ENCODE peak calls at places on chromosomes 1 and 21, in eight cellular contexts. One of them, this sample, is unnamed.

GRCh38 chr1:97581614-97582051 is 339.2 kb downstream of the DPYD start:
- DNase-seq in fibroblast of the aortic adventitia: peak; percentile 31
- DNase-seq in activated CD8-positive, alpha-beta T cell treated with anti-CD3 and anti-CD28 coated beads for 36 hours: no peak
- DNase-seq in stimulated activated naive CD4-positive, alpha-beta T cell: no peak
- DNase-seq in esophagus muscularis mucosa: no peak
- DNase-seq in GM04503: peak; percentile 31
- DNase-seq in cardiac muscle cell: no peak
- DNase-seq in mesothelial cell of epicardium: no peak
- DNase-seq in this sample: no peak

GRCh38 chr1:41765109-41765655 is 153.5 kb downstream of the HIVEP3 start:
- DNase-seq in fibroblast of the aortic adventitia: no peak
- DNase-seq in cardiac muscle cell: no peak
- DNase-seq in stimulated activated naive CD4-positive, alpha-beta T cell: no peak
- DNase-seq in GM04503: no peak
- DNase-seq in mesothelial cell of epicardium: no peak
- DNase-seq in esophagus muscularis mucosa: no peak
- DNase-seq in activated CD8-positive, alpha-beta T cell treated with anti-CD3 and anti-CD28 coated beads for 36 hours: no peak
- DNase-seq in this sample: no peak

GRCh38 chr1:8986814-8987190 is 39.4 kb downstream of the SLC2A7 start:
- DNase-seq in esophagus muscularis mucosa: no peak
- DNase-seq in GM04503: no peak
- DNase-seq in fibroblast of the aortic adventitia: no peak
- DNase-seq in stimulated activated naive CD4-positive, alpha-beta T cell: peak; percentile 38
- DNase-seq in cardiac muscle cell: no peak
- DNase-seq in mesothelial cell of epicardium: no peak
- DNase-seq in activated CD8-positive, alpha-beta T cell treated with anti-CD3 and anti-CD28 coated beads for 36 hours: peak; percentile 45
- DNase-seq in this sample: no peak

GRCh38 chr21:42012344-42012743 is 2.2 kb upstream of the ZBTB21 start:
- DNase-seq in stimulated activated naive CD4-positive, alpha-beta T cell: no peak
- DNase-seq in GM04503: no peak
- DNase-seq in fibroblast of the aortic adventitia: no peak
- DNase-seq in esophagus muscularis mucosa: no peak
- DNase-seq in activated CD8-positive, alpha-beta T cell treated with anti-CD3 and anti-CD28 coated beads for 36 hours: no peak
- DNase-seq in mesothelial cell of epicardium: no peak
- DNase-seq in cardiac muscle cell: no peak
- DNase-seq in this sample: no peak

GRCh38 chr1:79198841-79199240 is 192.3 kb upstream of the ADGRL4 start:
- DNase-seq in fibroblast of the aortic adventitia: peak; percentile 68
- DNase-seq in mesothelial cell of epicardium: no peak
- DNase-seq in esophagus muscularis mucosa: no peak
- DNase-seq in GM04503: no peak
- DNase-seq in activated CD8-positive, alpha-beta T cell treated with anti-CD3 and anti-CD28 coated beads for 36 hours: no peak
- DNase-seq in cardiac muscle cell: no peak
- DNase-seq in stimulated activated naive CD4-positive, alpha-beta T cell: no peak
- DNase-seq in this sample: no peak

GRCh38 chr1:35269190-35269988 is 880 bp downstream of the ZMYM4 start:
- DNase-seq in cardiac muscle cell: peak; percentile 3
- DNase-seq in GM04503: no peak
- DNase-seq in stimulated activated naive CD4-positive, alpha-beta T cell: peak; percentile 14
- DNase-seq in mesothelial cell of epicardium: no peak
- DNase-seq in fibroblast of the aortic adventitia: peak; percentile 27
- DNase-seq in activated CD8-positive, alpha-beta T cell treated with anti-CD3 and anti-CD28 coated beads for 36 hours: peak; percentile 28
- DNase-seq in esophagus muscularis mucosa: no peak
- DNase-seq in this sample: no peak

GRCh38 chr1:18249691-18250090 is 142.1 kb downstream of the IGSF21 start:
- DNase-seq in stimulated activated naive CD4-positive, alpha-beta T cell: no peak
- DNase-seq in fibroblast of the aortic adventitia: no peak
- DNase-seq in esophagus muscularis mucosa: no peak
- DNase-seq in mesothelial cell of epicardium: no peak
- DNase-seq in activated CD8-positive, alpha-beta T cell treated with anti-CD3 and anti-CD28 coated beads for 36 hours: no peak
- DNase-seq in cardiac muscle cell: no peak
- DNase-seq in GM04503: no peak
- DNase-seq in this sample: no peak

GRCh38 chr1:172821609-172822274 is 162.8 kb downstream of the FASLG start:
- DNase-seq in esophagus muscularis mucosa: no peak
- DNase-seq in fibroblast of the aortic adventitia: peak; percentile 74
- DNase-seq in cardiac muscle cell: peak; percentile 22
- DNase-seq in mesothelial cell of epicardium: no peak
- DNase-seq in activated CD8-positive, alpha-beta T cell treated with anti-CD3 and anti-CD28 coated beads for 36 hours: no peak
- DNase-seq in GM04503: peak; percentile 47
- DNase-seq in stimulated activated naive CD4-positive, alpha-beta T cell: no peak
- DNase-seq in this sample: no peak

GRCh38 chr1:221392453-221392852 is 349.4 kb downstream of the DUSP10 start:
- DNase-seq in fibroblast of the aortic adventitia: peak; percentile 98
- DNase-seq in mesothelial cell of epicardium: no peak
- DNase-seq in GM04503: peak; percentile 93
- DNase-seq in esophagus muscularis mucosa: no peak
- DNase-seq in stimulated activated naive CD4-positive, alpha-beta T cell: no peak
- DNase-seq in cardiac muscle cell: no peak
- DNase-seq in activated CD8-positive, alpha-beta T cell treated with anti-CD3 and anti-CD28 coated beads for 36 hours: no peak
- DNase-seq in this sample: no peak

GRCh38 chr1:236465959-236466303 is 57.9 kb upstream of the LGALS8 start:
- DNase-seq in cardiac muscle cell: no peak
- DNase-seq in GM04503: no peak
- DNase-seq in mesothelial cell of epicardium: no peak
- DNase-seq in activated CD8-positive, alpha-beta T cell treated with anti-CD3 and anti-CD28 coated beads for 36 hours: no peak
- DNase-seq in stimulated activated naive CD4-positive, alpha-beta T cell: peak; percentile 24
- DNase-seq in esophagus muscularis mucosa: no peak
- DNase-seq in fibroblast of the aortic adventitia: no peak
- DNase-seq in this sample: peak; percentile 26